ENCODE peak calls at places on chromosome 9, in seven cellular contexts. V is lung, H is IMR-90, S is BE2C, X is coronary artery, J is fibroblast of pulmonary artery, C is transverse colon. Q is an unnamed sample.

GRCh38 chr9:86965627-86966395 is 18.5 kb upstream of the GAS1 start:
- DNase-seq in V (no peak), H (peak), S (no peak), X (no peak), J (peak), C (no peak), Q (peak)

GRCh38 chr9:32698706-32699277 is 63.3 kb upstream of the TAF1L start:
- DNase-seq in V (no peak), H (no peak), S (no peak), X (no peak), J (no peak), C (no peak), Q (no peak)

GRCh38 chr9:128251701-128252100 is 24.1 kb downstream of the GOLGA2 start:
- DNase-seq in V (no peak), H (no peak), S (no peak), X (no peak), J (peak), C (no peak), Q (peak)

GRCh38 chr9:15104826-15105420 is 194.7 kb upstream of the FREM1 start:
- DNase-seq in V (peak), H (peak), S (peak), X (no peak), J (peak), C (no peak), Q (peak)

GRCh38 chr9:4020747-4021296 is 279.0 kb downstream of the GLIS3 start:
- DNase-seq in V (peak), H (peak), S (no peak), X (no peak), J (no peak), C (no peak), Q (no peak)

GRCh38 chr9:36485647-36486453 is 85.8 kb upstream of the RNF38 start:
- DNase-seq in V (no peak), H (peak), S (no peak), X (peak), J (no peak), C (peak), Q (no peak)

GRCh38 chr9:77063645-77064285 is 44.3 kb downstream of the FOXB2 start:
- DNase-seq in V (no peak), H (peak), S (no peak), X (no peak), J (peak), C (no peak), Q (peak)

GRCh38 chr9:82202808-82203207 is 214.2 kb downstream of the SPATA31D1 start:
- DNase-seq in V (no peak), H (peak), S (no peak), X (no peak), J (peak), C (no peak), Q (peak)

GRCh38 chr9:36445800-36446361 is 45.8 kb upstream of the RNF38 start:
- DNase-seq in V (no peak), H (no peak), S (no peak), X (no peak), J (no peak), C (no peak), Q (no peak)

GRCh38 chr9:95570646-95571045 is 53.9 kb upstream of the PTCH1 start:
- DNase-seq in V (no peak), H (no peak), S (no peak), X (no peak), J (no peak), C (no peak), Q (no peak)

GRCh38 chr9:32161720-32162119 is 222.7 kb upstream of the ACO1 start:
- DNase-seq in V (no peak), H (no peak), S (no peak), X (no peak), J (no peak), C (no peak), Q (no peak)

GRCh38 chr9:98708933-98709911 is at the start of gene GABBR2:
- DNase-seq in V (no peak), H (peak), S (no peak), X (no peak), J (no peak), C (no peak), Q (no peak)

GRCh38 chr9:6675268-6675667 is 29.7 kb upstream of the GLDC start:
- DNase-seq in V (no peak), H (no peak), S (no peak), X (no peak), J (no peak), C (no peak), Q (no peak)

GRCh38 chr9:90965911-90966290 is 164.3 kb downstream of the SYK start:
- DNase-seq in V (no peak), H (no peak), S (no peak), X (no peak), J (no peak), C (no peak), Q (no peak)

GRCh38 chr9:21747171-21747570 is 55.3 kb upstream of the MTAP start:
- DNase-seq in V (no peak), H (no peak), S (no peak), X (no peak), J (peak), C (no peak), Q (peak)

GRCh38 chr9:69346596-69347390 is 21.8 kb downstream of the ENTREP1 start:
- DNase-seq in V (no peak), H (peak), S (no peak), X (no peak), J (peak), C (no peak), Q (no peak)

GRCh38 chr9:119907056-119907455 is 537.8 kb upstream of the BRINP1 start:
- DNase-seq in V (no peak), H (no peak), S (no peak), X (no peak), J (no peak), C (no peak), Q (no peak)

GRCh38 chr9:130837002-130837511 is 2.0 kb downstream of the ABL1 start:
- DNase-seq in V (no peak), H (peak), S (no peak), X (no peak), J (peak), C (no peak), Q (peak)

GRCh38 chr9:23822331-23823169 is 3.5 kb downstream of the ELAVL2 start:
- DNase-seq in V (no peak), H (no peak), S (no peak), X (no peak), J (no peak), C (no peak), Q (no peak)

GRCh38 chr9:127778280-127779135 is at the start of gene SH2D3C:
- DNase-seq in V (no peak), H (no peak), S (peak), X (no peak), J (no peak), C (peak), Q (no peak)

GRCh38 chr9:117936185-117936758 is 232.1 kb downstream of the TLR4 start:
- DNase-seq in V (no peak), H (no peak), S (no peak), X (no peak), J (no peak), C (no peak), Q (no peak)

GRCh38 chr9:89435315-89435823 is 62.5 kb downstream of the SEMA4D start:
- DNase-seq in V (peak), H (no peak), S (no peak), X (no peak), J (no peak), C (peak), Q (no peak)

GRCh38 chr9:101072259-101072658 is 43.7 kb downstream of the PLPPR1 start:
- DNase-seq in V (no peak), H (no peak), S (no peak), X (no peak), J (no peak), C (no peak), Q (no peak)

GRCh38 chr9:82010711-82011110 is 22.1 kb downstream of the SPATA31D1 start:
- DNase-seq in V (no peak), H (no peak), S (no peak), X (no peak), J (no peak), C (no peak), Q (no peak)

GRCh38 chr9:127694890-127695735 is 11.7 kb upstream of the CFAP157 start:
- DNase-seq in V (no peak), H (no peak), S (no peak), X (no peak), J (no peak), C (no peak), Q (peak)

GRCh38 chr9:69771775-69772418 is 12.1 kb upstream of the PTAR1 start:
- DNase-seq in V (no peak), H (peak), S (no peak), X (no peak), J (peak), C (no peak), Q (peak)

GRCh38 chr9:292915-293314 is 78.2 kb downstream of the DOCK8 start:
- DNase-seq in V (no peak), H (no peak), S (no peak), X (no peak), J (no peak), C (no peak), Q (no peak)

GRCh38 chr9:69981686-69982450 is 61.8 kb upstream of the MAMDC2 start:
- DNase-seq in V (no peak), H (peak), S (no peak), X (no peak), J (peak), C (no peak), Q (peak)

GRCh38 chr9:96379461-96379860 is 4.0 kb downstream of the SLC35D2 start:
- DNase-seq in V (no peak), H (peak), S (no peak), X (no peak), J (no peak), C (no peak), Q (no peak)

GRCh38 chr9:98906273-98907040 is 37.2 kb upstream of the COL15A1 start:
- DNase-seq in V (no peak), H (peak), S (peak), X (no peak), J (peak), C (no peak), Q (peak)

GRCh38 chr9:75855509-75855908 is 35.0 kb upstream of the PCSK5 start:
- DNase-seq in V (no peak), H (peak), S (no peak), X (no peak), J (peak), C (peak), Q (peak)

GRCh38 chr9:133487331-133487725 is 8.4 kb upstream of the SLC2A6 start:
- DNase-seq in V (no peak), H (no peak), S (no peak), X (no peak), J (no peak), C (no peak), Q (no peak)

GRCh38 chr9:134368571-134368970 is 42.3 kb downstream of the RXRA start:
- DNase-seq in V (no peak), H (no peak), S (no peak), X (no peak), J (no peak), C (no peak), Q (no peak)

GRCh38 chr9:116859763-116860162 is 172.7 kb downstream of the TRIM32 start:
- DNase-seq in V (no peak), H (no peak), S (no peak), X (no peak), J (no peak), C (no peak), Q (no peak)
- TF ChIP-seq CTCF in V (no peak), H (no peak), S (no peak), X (no peak), J (no peak), C (no peak), Q (no peak)

DNA sequence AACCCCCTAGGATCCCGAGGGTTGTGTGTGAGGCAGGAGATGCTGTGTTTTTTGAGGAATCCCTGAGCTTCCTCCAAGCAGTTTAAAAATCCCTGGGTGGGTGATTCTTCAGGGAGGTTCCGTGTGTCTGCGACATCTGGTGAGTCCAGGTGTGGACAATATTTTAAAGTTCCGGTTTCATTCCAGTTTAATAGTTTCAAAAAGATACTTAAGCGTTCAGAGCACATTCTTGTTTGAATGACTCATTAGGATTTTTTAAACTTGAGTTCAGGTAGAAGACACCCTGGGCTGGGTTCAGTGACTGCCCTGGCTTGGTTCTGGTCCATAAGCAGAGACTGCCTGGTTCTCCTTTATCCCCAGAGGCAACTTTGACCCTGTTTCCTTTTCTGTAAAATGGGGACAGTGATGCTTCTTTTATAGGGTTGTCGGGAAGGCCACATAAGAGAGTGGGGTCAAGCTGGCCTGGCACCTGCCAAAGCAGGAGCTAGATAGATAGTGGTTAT is 119.2 kb downstream of the RGS3 start:
- DNase-seq in V (no peak), H (no peak), S (no peak), X (no peak), J (no peak), C (no peak), Q (no peak)
- H3K4me3 ChIP-seq in V (no peak), H (no peak), S (no peak), X (no peak), J (no peak), C (no peak), Q (no peak)

DNA sequence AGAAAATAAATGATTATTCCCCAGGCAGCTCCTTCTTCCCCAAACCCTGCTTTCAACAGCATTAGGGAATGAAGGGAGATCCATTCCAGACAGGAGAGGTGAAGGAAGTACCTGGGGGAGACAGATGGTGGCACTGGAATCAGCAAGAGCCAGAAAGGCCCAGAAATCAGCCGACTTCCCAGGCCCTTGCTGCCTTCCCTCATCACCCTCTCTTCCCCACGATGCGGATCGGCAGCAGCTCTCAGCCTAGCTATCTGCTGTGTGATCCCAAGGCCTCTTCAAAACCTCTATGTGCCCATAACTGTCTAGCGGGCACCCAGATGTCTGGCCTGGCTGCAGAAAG is 13.0 kb downstream of the CNTFR start:
- DNase-seq in V (no peak), H (no peak), S (no peak), X (no peak), J (no peak), C (no peak), Q (no peak)
- TF ChIP-seq CTCF in V (no peak), H (no peak), S (no peak), X (no peak), J (no peak), C (no peak), Q (no peak)

GRCh38 chr9:129639756-129640085 is 2.2 kb downstream of the ASB6 start:
- DNase-seq in V (no peak), H (no peak), S (no peak), X (no peak), J (no peak), C (no peak), Q (no peak)
- H3K4me3 ChIP-seq in V (no peak), H (no peak), S (peak), X (no peak), J (no peak), C (no peak), Q (peak)

GRCh38 chr9:132056717-132057429 is 22.8 kb downstream of the MED27 start:
- DNase-seq in V (no peak), H (no peak), S (no peak), X (no peak), J (no peak), C (no peak), Q (no peak)

GRCh38 chr9:132066057-132066456 is 13.6 kb downstream of the MED27 start:
- DNase-seq in V (no peak), H (no peak), S (no peak), X (no peak), J (no peak), C (no peak), Q (no peak)

GRCh38 chr9:132062768-132063167 is 16.9 kb downstream of the MED27 start:
- DNase-seq in V (no peak), H (no peak), S (no peak), X (no peak), J (no peak), C (no peak), Q (no peak)

GRCh38 chr9:132059351-132059750 is 20.3 kb downstream of the MED27 start:
- DNase-seq in V (no peak), H (no peak), S (no peak), X (no peak), J (no peak), C (no peak), Q (no peak)

DNA sequence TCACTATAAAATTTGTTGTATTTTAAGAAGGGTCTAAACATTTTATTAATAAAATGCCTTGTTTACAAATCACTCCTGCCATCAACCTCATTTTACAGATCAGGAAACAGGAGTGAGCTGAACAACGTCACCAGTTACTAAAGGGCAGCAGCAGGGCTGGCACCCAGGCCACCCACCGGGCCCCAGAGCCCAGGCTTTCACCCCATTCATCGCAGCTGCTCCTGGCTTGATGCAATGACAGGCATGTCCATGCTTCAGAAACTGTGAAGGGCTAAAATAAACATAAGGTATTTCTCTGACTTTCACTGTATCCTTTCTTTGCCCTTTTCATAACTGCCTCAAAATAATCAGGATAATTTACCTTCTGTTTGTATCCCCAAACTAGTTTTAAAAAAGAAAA is 18.1 kb downstream of the MED27 start:
- DNase-seq in V (no peak), H (no peak), S (no peak), X (no peak), J (no peak), C (no peak), Q (no peak)
- TF ChIP-seq CTCF in V (no peak), H (no peak), S (no peak), X (no peak), J (no peak), C (no peak), Q (no peak)

DNA sequence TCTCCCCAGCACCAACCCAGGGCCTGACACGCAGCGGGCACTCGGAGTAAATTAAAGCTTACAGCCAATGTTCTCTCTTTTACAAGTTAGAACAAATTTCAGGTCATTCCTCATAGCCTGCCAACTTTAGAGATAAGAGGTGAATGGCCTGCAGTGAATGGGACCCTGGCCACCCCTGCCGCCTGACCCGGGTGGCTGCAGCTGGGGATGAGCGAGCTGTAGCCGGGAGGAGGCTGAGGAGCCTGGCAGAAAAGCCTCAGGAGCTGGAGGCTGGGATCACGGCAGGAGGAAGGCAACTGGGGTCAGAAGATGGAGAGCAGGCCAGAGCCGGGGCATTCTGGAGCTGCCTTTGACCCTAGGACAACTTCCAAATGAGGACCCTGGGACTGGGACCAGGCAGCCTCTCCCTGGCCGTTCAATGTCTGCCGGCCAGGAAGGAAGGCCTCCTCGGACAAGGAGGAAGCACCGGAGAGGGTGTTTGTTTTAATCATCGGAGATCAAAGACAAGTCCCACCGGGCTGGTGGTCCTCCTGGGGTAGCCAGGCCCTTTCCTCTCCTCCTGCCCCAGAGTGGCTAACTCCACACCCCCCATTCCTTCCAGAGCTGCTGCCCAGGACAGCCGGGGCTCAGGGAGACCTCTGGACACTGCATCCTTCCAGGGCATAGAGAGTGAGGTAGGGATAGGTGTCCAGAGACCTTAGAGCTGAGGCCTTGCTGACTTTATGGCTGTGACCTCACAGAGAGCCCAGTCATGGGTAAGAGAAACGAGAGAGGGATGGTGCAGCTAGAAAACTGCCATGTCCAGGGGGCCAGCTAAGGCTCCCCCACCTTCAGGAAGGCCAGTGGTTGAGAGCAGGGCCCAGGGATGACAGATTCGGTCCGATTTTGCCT is 87.3 kb upstream of the LMX1B start:
- DNase-seq in V (no peak), H (no peak), S (no peak), X (no peak), J (no peak), C (no peak), Q (no peak)
- H3K4me3 ChIP-seq in V (no peak), H (no peak), S (no peak), X (no peak), J (no peak), C (no peak), Q (no peak)

Q was measured in fibroblast of the aortic adventitia.